ENCODE peak calls at places on chromosomes 16 and 17, in seven cellular contexts. One of them, this sample, is unnamed.

GRCh38 chr17:332558-333322 is 19.9 kb downstream of the RPH3AL start:
- DNase-seq in left ventricle myocardium superior: peak; percentile 53
- DNase-seq in iris pigment epithelial cell: peak; percentile 41
- DNase-seq in glomerular endothelial cell: no peak
- DNase-seq in progenitor cell of endocrine pancreas: no peak
- DNase-seq in activated effector memory CD4-positive, alpha-beta T cell treated with Interleukin-2 at 50 U/mL for 16 hours: no peak
- DNase-seq in activated T-helper 9 cell treated with anti-CD3 and anti-CD28 coated beads, Interleukin-2, amount 50 U/mL, for 16 hours: no peak
- DNase-seq in this sample: peak; percentile 20

GRCh38 chr16:72400257-72401078 is 228.5 kb upstream of the PMFBP1 start:
- DNase-seq in left ventricle myocardium superior: no peak
- DNase-seq in iris pigment epithelial cell: peak; percentile 58
- DNase-seq in glomerular endothelial cell: peak; percentile 44
- DNase-seq in progenitor cell of endocrine pancreas: peak; percentile 14
- DNase-seq in activated effector memory CD4-positive, alpha-beta T cell treated with Interleukin-2 at 50 U/mL for 16 hours: no peak
- DNase-seq in activated T-helper 9 cell treated with anti-CD3 and anti-CD28 coated beads, Interleukin-2, amount 50 U/mL, for 16 hours: no peak
- DNase-seq in this sample: peak; percentile 88

GRCh38 chr17:68697850-68698313 is 96.7 kb upstream of the FAM20A start:
- DNase-seq in left ventricle myocardium superior: no peak
- DNase-seq in iris pigment epithelial cell: peak; percentile 95
- DNase-seq in glomerular endothelial cell: no peak
- DNase-seq in progenitor cell of endocrine pancreas: no peak
- DNase-seq in activated effector memory CD4-positive, alpha-beta T cell treated with Interleukin-2 at 50 U/mL for 16 hours: no peak
- DNase-seq in activated T-helper 9 cell treated with anti-CD3 and anti-CD28 coated beads, Interleukin-2, amount 50 U/mL, for 16 hours: no peak
- DNase-seq in this sample: peak; percentile 92

GRCh38 chr17:82587234-82588086 is 60.8 kb downstream of the WDR45B start:
- DNase-seq in left ventricle myocardium superior: no peak
- DNase-seq in iris pigment epithelial cell: no peak
- DNase-seq in glomerular endothelial cell: no peak
- DNase-seq in progenitor cell of endocrine pancreas: no peak
- DNase-seq in activated effector memory CD4-positive, alpha-beta T cell treated with Interleukin-2 at 50 U/mL for 16 hours: no peak
- DNase-seq in activated T-helper 9 cell treated with anti-CD3 and anti-CD28 coated beads, Interleukin-2, amount 50 U/mL, for 16 hours: no peak
- DNase-seq in this sample: no peak

GRCh38 chr17:76864024-76864423 is 4.2 kb upstream of the MGAT5B start:
- DNase-seq in left ventricle myocardium superior: no peak
- DNase-seq in iris pigment epithelial cell: no peak
- DNase-seq in glomerular endothelial cell: no peak
- DNase-seq in progenitor cell of endocrine pancreas: no peak
- DNase-seq in activated effector memory CD4-positive, alpha-beta T cell treated with Interleukin-2 at 50 U/mL for 16 hours: no peak
- DNase-seq in activated T-helper 9 cell treated with anti-CD3 and anti-CD28 coated beads, Interleukin-2, amount 50 U/mL, for 16 hours: no peak
- DNase-seq in this sample: no peak

GRCh38 chr16:27264151-27264550 is 4.4 kb downstream of the NSMCE1 start:
- DNase-seq in left ventricle myocardium superior: no peak
- DNase-seq in iris pigment epithelial cell: peak; percentile 90
- DNase-seq in glomerular endothelial cell: no peak
- DNase-seq in progenitor cell of endocrine pancreas: no peak
- DNase-seq in activated effector memory CD4-positive, alpha-beta T cell treated with Interleukin-2 at 50 U/mL for 16 hours: no peak
- DNase-seq in activated T-helper 9 cell treated with anti-CD3 and anti-CD28 coated beads, Interleukin-2, amount 50 U/mL, for 16 hours: no peak
- DNase-seq in this sample: peak; percentile 86

GRCh38 chr16:87968541-87968940 is 17.3 kb downstream of the BANP start:
- DNase-seq in left ventricle myocardium superior: no peak
- DNase-seq in iris pigment epithelial cell: peak; percentile 79
- DNase-seq in glomerular endothelial cell: no peak
- DNase-seq in progenitor cell of endocrine pancreas: no peak
- DNase-seq in activated effector memory CD4-positive, alpha-beta T cell treated with Interleukin-2 at 50 U/mL for 16 hours: no peak
- DNase-seq in activated T-helper 9 cell treated with anti-CD3 and anti-CD28 coated beads, Interleukin-2, amount 50 U/mL, for 16 hours: no peak
- DNase-seq in this sample: no peak

GRCh38 chr17:80663783-80664206 is 119.2 kb downstream of the RPTOR start:
- DNase-seq in left ventricle myocardium superior: no peak
- DNase-seq in iris pigment epithelial cell: peak; percentile 14
- DNase-seq in glomerular endothelial cell: no peak
- DNase-seq in progenitor cell of endocrine pancreas: no peak
- DNase-seq in activated effector memory CD4-positive, alpha-beta T cell treated with Interleukin-2 at 50 U/mL for 16 hours: peak; percentile 44
- DNase-seq in activated T-helper 9 cell treated with anti-CD3 and anti-CD28 coated beads, Interleukin-2, amount 50 U/mL, for 16 hours: no peak
- DNase-seq in this sample: peak; percentile 20

GRCh38 chr17:4583796-4584124 is 569 bp upstream of the SMTNL2 start:
- DNase-seq in left ventricle myocardium superior: peak; percentile 61
- DNase-seq in iris pigment epithelial cell: peak; percentile 8
- DNase-seq in glomerular endothelial cell: no peak
- DNase-seq in progenitor cell of endocrine pancreas: no peak
- DNase-seq in activated effector memory CD4-positive, alpha-beta T cell treated with Interleukin-2 at 50 U/mL for 16 hours: no peak
- DNase-seq in activated T-helper 9 cell treated with anti-CD3 and anti-CD28 coated beads, Interleukin-2, amount 50 U/mL, for 16 hours: no peak
- DNase-seq in this sample: no peak

GRCh38 chr17:77440571-77440981 is 299.8 kb downstream of the SEC14L1 start:
- DNase-seq in left ventricle myocardium superior: peak; percentile 60
- DNase-seq in iris pigment epithelial cell: no peak
- DNase-seq in glomerular endothelial cell: no peak
- DNase-seq in progenitor cell of endocrine pancreas: no peak
- DNase-seq in activated effector memory CD4-positive, alpha-beta T cell treated with Interleukin-2 at 50 U/mL for 16 hours: no peak
- DNase-seq in activated T-helper 9 cell treated with anti-CD3 and anti-CD28 coated beads, Interleukin-2, amount 50 U/mL, for 16 hours: no peak
- DNase-seq in this sample: no peak

GRCh38 chr17:77100009-77100408 is 40.8 kb upstream of the SEC14L1 start:
- DNase-seq in left ventricle myocardium superior: peak; percentile 81
- DNase-seq in iris pigment epithelial cell: no peak
- DNase-seq in glomerular endothelial cell: no peak
- DNase-seq in progenitor cell of endocrine pancreas: no peak
- DNase-seq in activated effector memory CD4-positive, alpha-beta T cell treated with Interleukin-2 at 50 U/mL for 16 hours: no peak
- DNase-seq in activated T-helper 9 cell treated with anti-CD3 and anti-CD28 coated beads, Interleukin-2, amount 50 U/mL, for 16 hours: no peak
- DNase-seq in this sample: no peak

This sample was measured in fibroblast of pulmonary artery.